ENCODE peak calls at places on chromosome 13, in five cellular contexts. H is COR-L47; S is kidney tubule cell; L is endothelial cell; Y is CD4-positive, alpha-beta memory T cell. C is an unnamed sample.

GRCh38 chr13:100883453-100883852 is 208.9 kb upstream of the TMTC4 start:
- DNase-seq in H (peak), S (no peak), L (no peak), Y (no peak), C (no peak)

GRCh38 chr13:91368101-91368500 is 20.6 kb downstream of the MIR17HG start:
- DNase-seq in H (no peak), S (no peak), L (no peak), Y (no peak), C (no peak)

GRCh38 chr13:53138369-53139036 is 109.9 kb downstream of the OLFM4 start:
- DNase-seq in H (peak), S (no peak), L (no peak), Y (no peak), C (no peak)

GRCh38 chr13:80100636-80101035 is 240.3 kb downstream of the SPRY2 start:
- DNase-seq in H (no peak), S (no peak), L (no peak), Y (no peak), C (no peak)

GRCh38 chr13:63517376-63517775 is 2101.7 kb upstream of the PCDH20 start:
- DNase-seq in H (peak), S (no peak), L (no peak), Y (no peak), C (no peak)

GRCh38 chr13:113034451-113035208 is 65.6 kb downstream of the MCF2L start:
- DNase-seq in H (peak), S (peak), L (peak), Y (no peak), C (no peak)

GRCh38 chr13:67064920-67065319 is 165.2 kb downstream of the PCDH9 start:
- DNase-seq in H (no peak), S (no peak), L (no peak), Y (no peak), C (no peak)

GRCh38 chr13:107124129-107124718 is 556.3 kb upstream of the ARGLU1 start:
- DNase-seq in H (no peak), S (peak), L (no peak), Y (no peak), C (no peak)

GRCh38 chr13:33740134-33740538 is 77.8 kb upstream of the RFC3 start:
- DNase-seq in H (no peak), S (no peak), L (no peak), Y (no peak), C (no peak)

GRCh38 chr13:101065314-101065713 is 351.0 kb downstream of the NALCN start:
- DNase-seq in H (no peak), S (no peak), L (no peak), Y (no peak), C (no peak)

GRCh38 chr13:48317511-48317981 is 14.0 kb downstream of the RB1 start:
- DNase-seq in H (no peak), S (no peak), L (no peak), Y (no peak), C (no peak)

GRCh38 chr13:113845055-113845454 is 18.8 kb downstream of the GAS6 start:
- DNase-seq in H (no peak), S (peak), L (no peak), Y (no peak), C (no peak)

GRCh38 chr13:113588394-113589111 is 4.0 kb downstream of the TFDP1 start:
- DNase-seq in H (no peak), S (no peak), L (no peak), Y (no peak), C (no peak)

GRCh38 chr13:71240906-71241305 is 626.1 kb downstream of the DACH1 start:
- DNase-seq in H (peak), S (no peak), L (no peak), Y (no peak), C (no peak)

GRCh38 chr13:107138468-107138867 is 570.5 kb upstream of the ARGLU1 start:
- DNase-seq in H (no peak), S (peak), L (no peak), Y (no peak), C (peak)

GRCh38 chr13:61144301-61144700 is 271.3 kb downstream of the PCDH20 start:
- DNase-seq in H (no peak), S (no peak), L (no peak), Y (no peak), C (no peak)

GRCh38 chr13:100803091-100803490 is 128.5 kb upstream of the TMTC4 start:
- DNase-seq in H (no peak), S (no peak), L (no peak), Y (no peak), C (no peak)

GRCh38 chr13:98443329-98443728 is 133.6 kb downstream of the STK24 start:
- DNase-seq in H (no peak), S (peak), L (no peak), Y (no peak), C (no peak)

GRCh38 chr13:109481046-109481445 is 305.3 kb downstream of the IRS2 start:
- DNase-seq in H (no peak), S (peak), L (no peak), Y (no peak), C (no peak)

GRCh38 chr13:45522571-45522970 is 57.8 kb downstream of the COG3 start:
- DNase-seq in H (no peak), S (no peak), L (no peak), Y (no peak), C (no peak)

GRCh38 chr13:32202268-32202667 is 112.9 kb downstream of the ZAR1L start:
- DNase-seq in H (no peak), S (no peak), L (no peak), Y (no peak), C (no peak)

GRCh38 chr13:108496364-108497215 is 132.8 kb upstream of the MYO16 start:
- DNase-seq in H (no peak), S (no peak), L (peak), Y (peak), C (no peak)

GRCh38 chr13:27283906-27284523 is 13.4 kb downstream of the RASL11A start:
- DNase-seq in H (peak), S (peak), L (no peak), Y (no peak), C (no peak)

GRCh38 chr13:44857061-44857460 is 132.2 kb downstream of the NUFIP1 start:
- DNase-seq in H (no peak), S (peak), L (no peak), Y (no peak), C (no peak)

GRCh38 chr13:55572862-55573261 is 1567.9 kb upstream of the PRR20A start:
- DNase-seq in H (no peak), S (no peak), L (no peak), Y (no peak), C (no peak)

GRCh38 chr13:44692173-44692713 is 116.1 kb upstream of the TSC22D1 start:
- DNase-seq in H (no peak), S (peak), L (no peak), Y (no peak), C (peak)

GRCh38 chr13:100789481-100789880 is 114.9 kb upstream of the TMTC4 start:
- DNase-seq in H (peak), S (no peak), L (no peak), Y (no peak), C (no peak)

GRCh38 chr13:104477256-104477655 is 1411.0 kb upstream of the SLC10A2 start:
- DNase-seq in H (no peak), S (no peak), L (no peak), Y (no peak), C (no peak)

GRCh38 chr13:23020246-23020843 is 160.4 kb upstream of the SGCG start:
- DNase-seq in H (peak), S (peak), L (peak), Y (peak), C (peak)

GRCh38 chr13:69579351-69579750 is 528.3 kb upstream of the ATXN8OS start:
- DNase-seq in H (peak), S (peak), L (no peak), Y (no peak), C (no peak)

GRCh38 chr13:80036845-80037504 is 304.0 kb downstream of the SPRY2 start:
- DNase-seq in H (no peak), S (no peak), L (no peak), Y (no peak), C (no peak)

GRCh38 chr13:99432637-99433542 is 68.4 kb upstream of the TM9SF2 start:
- DNase-seq in H (no peak), S (peak), L (peak), Y (peak), C (no peak)

GRCh38 chr13:51925865-51926527 is 64.2 kb downstream of the CCDC70 start:
- DNase-seq in H (no peak), S (no peak), L (no peak), Y (no peak), C (no peak)

GRCh38 chr13:50589651-50590054 is 253.8 kb downstream of the DLEU7 start:
- DNase-seq in H (no peak), S (peak), L (no peak), Y (no peak), C (no peak)

GRCh38 chr13:113656015-113656588 is 1.9 kb downstream of the ATP4B start:
- DNase-seq in H (no peak), S (no peak), L (no peak), Y (no peak), C (no peak)

GRCh38 chr13:34897220-34897619 is 44.9 kb upstream of the NBEA start:
- DNase-seq in H (no peak), S (no peak), L (no peak), Y (no peak), C (no peak)

GRCh38 chr13:67410645-67411044 is 180.5 kb upstream of the PCDH9 start:
- DNase-seq in H (no peak), S (no peak), L (no peak), Y (no peak), C (no peak)

C was measured in DMS 273 treated with DMSO at 0.1 percent for 48 hours.